ENCODE peak calls at places on chromosomes 13 and 19, in six cellular contexts. R is fibroblast of lung; C is CD8-positive, alpha-beta memory T cell; T is HL-60; J is kidney epithelial cell; G is neuronal stem cell. B is an unnamed sample.

GRCh38 chr19:42942187-42942789 is 5.3 kb upstream of the PSG7 start:
- DNase-seq in T (no peak), J (no peak), C (no peak), G (no peak), R (no peak), B (peak; percentile 17)

GRCh38 chr13:69857188-69857821 is 250.3 kb upstream of the ATXN8OS start:
- DNase-seq in C (no peak), R (peak; percentile 22), G (peak; percentile 47), T (no peak), J (peak; percentile 28), B (peak; percentile 58)

GRCh38 chr19:23917856-23918255 is 3.2 kb downstream of the ZNF726 start:
- DNase-seq in R (no peak), G (no peak), C (no peak), J (peak; percentile 2), T (no peak), B (no peak)

GRCh38 chr13:48833412-48833811 is 142.3 kb upstream of the FNDC3A start:
- DNase-seq in J (no peak), R (no peak), G (no peak), T (no peak), C (no peak), B (no peak)

GRCh38 chr13:113928701-113929627 is 44.9 kb downstream of the C13orf46 start:
- DNase-seq in G (no peak), T (no peak), C (no peak), J (no peak), R (peak; percentile 68), B (no peak)

GRCh38 chr19:46756544-46756888 is 10.3 kb upstream of the STRN4 start:
- DNase-seq in C (no peak), G (no peak), J (no peak), T (no peak), R (no peak), B (no peak)

GRCh38 chr19:5443723-5444122 is 11.5 kb upstream of the ZNRF4 start:
- DNase-seq in J (no peak), G (no peak), C (no peak), T (no peak), R (no peak), B (no peak)

GRCh38 chr19:5828661-5829566 is 10.6 kb downstream of the FUT6 start:
- DNase-seq in J (no peak), G (peak; percentile 56), R (no peak), T (no peak), C (no peak), B (peak; percentile 83)

GRCh38 chr19:48815870-48816501 is 5.2 kb upstream of the BCAT2 start:
- DNase-seq in G (no peak), C (no peak), R (peak; percentile 11), J (no peak), T (no peak), B (no peak)

GRCh38 chr19:32497386-32497785 is 83.6 kb upstream of the PDCD5 start:
- DNase-seq in R (no peak), C (no peak), G (no peak), J (no peak), T (no peak), B (no peak)

GRCh38 chr19:48997972-48998371 is 4.3 kb downstream of the RUVBL2 start:
- DNase-seq in J (no peak), G (peak; percentile 43), R (peak; percentile 55), T (peak; percentile 68), C (peak; percentile 60), B (peak; percentile 67)

GRCh38 chr19:55536951-55537740 is at the start of gene SBK2:
- DNase-seq in C (no peak), T (no peak), G (peak; percentile 79), R (no peak), J (no peak), B (no peak)

GRCh38 chr19:56884481-56884880 is 44.0 kb upstream of the PEG3 start:
- DNase-seq in G (no peak), R (no peak), T (no peak), C (no peak), J (no peak), B (no peak)

GRCh38 chr19:17243854-17244617 is 1.7 kb downstream of the NR2F6 start:
- DNase-seq in R (no peak), J (no peak), C (no peak), G (no peak), T (no peak), B (no peak)

GRCh38 chr13:48398450-48399095 is 14.3 kb downstream of the LPAR6 start:
- DNase-seq in G (no peak), C (no peak), R (peak; percentile 30), J (no peak), T (no peak), B (no peak)

GRCh38 chr13:40069173-40070044 is 413.9 kb downstream of the COG6 start:
- DNase-seq in T (peak; percentile 49), R (peak; percentile 46), C (peak; percentile 80), J (no peak), G (peak; percentile 61), B (peak; percentile 72)

GRCh38 chr19:2167896-2168618 is 4.3 kb downstream of the DOT1L start:
- DNase-seq in T (peak; percentile 89), R (peak; percentile 61), C (no peak), G (no peak), J (no peak), B (no peak)

GRCh38 chr19:28244966-28245365 is 968.0 kb downstream of the UQCRFS1 start:
- DNase-seq in C (no peak), R (no peak), T (no peak), G (no peak), J (no peak), B (no peak)

GRCh38 chr19:18668252-18668631 is 15.2 kb upstream of the CRTC1 start:
- DNase-seq in C (no peak), G (no peak), J (no peak), R (no peak), T (no peak), B (no peak)

GRCh38 chr13:101941095-101941777 is 460.6 kb downstream of the FGF14 start:
- DNase-seq in T (no peak), C (no peak), J (no peak), R (peak; percentile 2), G (no peak), B (peak; percentile 69)

GRCh38 chr19:4393947-4394590 is 6.3 kb downstream of the SH3GL1 start:
- DNase-seq in C (no peak), T (no peak), J (no peak), G (no peak), R (peak; percentile 77), B (no peak)

GRCh38 chr13:24253520-24254150 is 55.7 kb upstream of the C1QTNF9 start:
- DNase-seq in R (no peak), C (peak; percentile 61), T (no peak), J (no peak), G (no peak), B (no peak)

GRCh38 chr19:40578442-40578908 is 1.8 kb downstream of the SHKBP1 start:
- DNase-seq in R (peak; percentile 46), G (no peak), T (peak; percentile 76), C (no peak), J (no peak), B (peak; percentile 73)

GRCh38 chr19:46147166-46147740 is 785 bp upstream of the IGFL2 start:
- DNase-seq in G (no peak), T (no peak), R (no peak), C (no peak), J (no peak), B (no peak)

GRCh38 chr13:110258876-110259631 is 47.9 kb downstream of the COL4A1 start:
- DNase-seq in T (no peak), G (no peak), C (no peak), J (no peak), R (peak; percentile 54), B (no peak)

DNA sequence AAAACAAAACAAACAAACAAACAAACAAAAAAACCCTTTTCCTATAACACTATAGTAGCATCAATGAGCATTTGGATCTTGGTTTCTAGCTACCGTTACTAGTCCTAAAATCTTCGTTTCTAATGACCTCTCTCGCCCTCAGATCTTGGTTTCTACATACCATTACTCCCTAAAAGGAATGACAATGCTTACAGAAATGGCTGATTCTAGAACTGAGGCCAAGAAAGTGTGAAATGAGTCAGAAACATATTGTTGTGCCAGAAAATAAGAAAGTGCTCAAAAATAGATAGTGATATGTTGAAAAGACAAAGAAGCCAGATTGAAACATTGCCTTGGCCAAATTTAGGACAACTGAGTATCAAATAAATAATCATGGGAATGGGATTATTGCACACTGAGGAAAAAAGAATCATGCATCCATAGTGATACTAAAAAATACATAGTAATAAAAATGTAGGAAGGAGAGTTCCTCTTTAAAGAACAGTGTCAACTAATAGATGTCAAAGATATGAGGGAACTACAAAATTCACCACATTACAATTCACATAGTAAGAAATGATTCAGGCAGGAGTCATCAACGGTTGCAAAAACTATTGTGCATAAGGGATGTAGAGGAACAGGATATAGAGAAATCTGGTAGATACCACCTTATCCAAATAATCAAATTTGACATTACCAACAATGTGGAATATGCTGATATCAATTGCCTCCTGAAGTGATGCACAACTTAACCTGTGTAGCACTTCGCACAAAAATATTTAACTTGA is 386.6 kb downstream of the DIAPH3 start:
- DNase-seq in R (peak; percentile 91), C (no peak), J (peak; percentile 16), T (no peak), G (no peak), B (no peak)
- H3K4me3 ChIP-seq in R (no peak overlapping the region), C (no peak overlapping the region), J (no peak overlapping the region), T (no peak overlapping the region), G (no peak overlapping the region), B (no peak overlapping the region)

DNA sequence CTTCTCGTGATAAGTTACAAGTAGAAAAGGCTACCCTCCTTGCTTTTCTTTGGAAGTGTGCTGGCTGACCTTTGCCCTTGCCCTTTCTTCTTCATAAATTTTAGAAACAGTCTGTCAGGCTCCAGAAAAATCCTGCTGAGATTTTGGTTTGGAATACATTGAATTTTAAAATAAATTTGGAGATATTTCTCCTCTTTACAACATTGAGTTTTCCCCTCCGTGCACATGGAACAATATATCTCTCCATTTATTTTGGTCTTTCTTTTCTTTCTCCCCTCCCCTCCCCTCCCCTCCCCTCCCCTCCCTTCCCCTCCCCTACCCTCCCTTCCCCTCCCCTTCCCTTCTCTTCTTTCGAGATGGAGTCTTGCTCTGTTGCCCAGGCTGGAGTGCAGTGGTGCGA is 8.6 kb downstream of the KLK4 start:
- DNase-seq in G (no peak), J (no peak), R (no peak), T (no peak), C (no peak), B (no peak)
- H3K4me3 ChIP-seq in G (no peak overlapping the region), J (no peak overlapping the region), R (no peak overlapping the region), T (no peak overlapping the region), C (no peak overlapping the region), B (no peak overlapping the region)

GRCh38 chr19:35408284-35409171 is 37.7 kb downstream of the GPR42 start:
- DNase-seq in C (no peak), R (no peak), T (no peak), J (no peak), G (no peak), B (no peak)
- H3K4me3 ChIP-seq in C (no peak overlapping the region), R (no peak overlapping the region), T (no peak overlapping the region), J (no peak overlapping the region), G (no peak overlapping the region), B (no peak overlapping the region)

DNA sequence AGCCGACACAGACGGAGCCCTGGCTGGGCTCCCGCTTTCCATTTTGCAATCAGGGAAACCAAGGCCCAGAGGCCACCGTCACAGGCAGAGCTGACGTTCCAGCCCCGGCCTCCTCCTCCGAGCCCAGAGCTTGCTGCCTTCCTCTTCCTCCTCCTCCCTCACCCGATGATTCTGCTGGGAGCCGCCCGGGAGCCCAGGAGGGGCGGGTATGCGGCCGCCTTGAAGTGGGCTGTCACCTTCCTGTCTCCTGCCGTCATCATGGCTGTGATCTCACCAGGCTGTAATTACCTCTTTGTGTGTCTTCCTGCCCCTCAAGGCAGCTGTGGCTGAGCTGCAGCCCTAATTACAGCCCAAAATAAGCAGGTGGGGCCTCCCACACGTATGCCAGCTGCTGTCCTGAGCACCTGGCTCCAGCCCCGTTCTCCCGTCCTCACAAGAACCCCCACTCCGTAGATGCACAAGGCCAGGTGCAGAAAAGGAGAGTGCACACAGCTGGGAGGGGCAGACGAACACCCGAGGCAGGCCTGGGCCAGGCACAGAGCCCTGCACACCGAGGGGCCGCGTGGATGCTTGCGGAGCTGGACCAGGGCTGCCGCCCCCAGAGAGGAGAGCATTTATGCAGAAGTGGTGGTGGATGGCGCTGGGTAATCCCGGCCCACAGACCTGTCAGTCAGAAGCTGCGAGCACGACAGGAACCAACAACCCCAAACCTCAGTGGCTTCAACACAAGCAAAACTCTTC is 4.0 kb downstream of the TPGS1 start:
- DNase-seq in J (no peak), C (peak; percentile 95), R (peak; percentile 79), T (peak; percentile 72), G (no peak), B (peak; percentile 84)
- H3K4me3 ChIP-seq in J (no peak overlapping the region), C (peak overlapping the region; percentile 84), R (no peak overlapping the region), T (peak overlapping the region; percentile 25), G (no peak overlapping the region), B (peak overlapping the region; percentile 29)